ENCODE peak calls at places on chromosomes 3 and 15, in seven cellular contexts. One of them, this sample, is unnamed.

GRCh38 chr15:35603298-35603697 is 57.3 kb upstream of the DPH6 start:
- DNase-seq in GM23338: no peak
- DNase-seq in hepatocyte: no peak
- DNase-seq in PC-3: peak; percentile 65
- DNase-seq in HCT116: no peak
- DNase-seq in OCI-LY7: no peak
- DNase-seq in GM23248: peak; percentile 73
- DNase-seq in this sample: no peak

GRCh38 chr15:61115241-61115640 is 113.9 kb downstream of the RORA start:
- DNase-seq in GM23338: no peak
- DNase-seq in hepatocyte: no peak
- DNase-seq in PC-3: no peak
- DNase-seq in HCT116: no peak
- DNase-seq in OCI-LY7: no peak
- DNase-seq in GM23248: peak; percentile 71
- DNase-seq in this sample: no peak

GRCh38 chr3:114741066-114741465 is 406.0 kb downstream of the ZBTB20 start:
- DNase-seq in GM23338: no peak
- DNase-seq in hepatocyte: no peak
- DNase-seq in PC-3: no peak
- DNase-seq in HCT116: no peak
- DNase-seq in OCI-LY7: no peak
- DNase-seq in GM23248: peak; percentile 69
- DNase-seq in this sample: no peak

GRCh38 chr3:64238971-64239667 is 13.9 kb upstream of the PRICKLE2 start:
- DNase-seq in GM23338: peak; percentile 89
- DNase-seq in hepatocyte: peak; percentile 87
- DNase-seq in PC-3: peak; percentile 45
- DNase-seq in HCT116: no peak
- DNase-seq in OCI-LY7: no peak
- DNase-seq in GM23248: peak; percentile 96
- DNase-seq in this sample: peak; percentile 77

GRCh38 chr3:189735913-189736312 is 104.7 kb downstream of the TP63 start:
- DNase-seq in GM23338: no peak
- DNase-seq in hepatocyte: no peak
- DNase-seq in PC-3: no peak
- DNase-seq in HCT116: no peak
- DNase-seq in OCI-LY7: no peak
- DNase-seq in GM23248: no peak
- DNase-seq in this sample: no peak

GRCh38 chr15:67085237-67085817 is 19.9 kb downstream of the SMAD3 start:
- DNase-seq in GM23338: no peak
- DNase-seq in hepatocyte: no peak
- DNase-seq in PC-3: no peak
- DNase-seq in HCT116: no peak
- DNase-seq in OCI-LY7: peak; percentile 54
- DNase-seq in GM23248: peak; percentile 37
- DNase-seq in this sample: no peak

GRCh38 chr15:62545392-62546227 is 380.5 kb upstream of the C2CD4B start:
- DNase-seq in GM23338: no peak
- DNase-seq in hepatocyte: no peak
- DNase-seq in PC-3: peak; percentile 30
- DNase-seq in HCT116: no peak
- DNase-seq in OCI-LY7: no peak
- DNase-seq in GM23248: peak; percentile 58
- DNase-seq in this sample: no peak

GRCh38 chr15:50854594-50855490 is 53.6 kb upstream of the AP4E1 start:
- DNase-seq in GM23338: no peak
- DNase-seq in hepatocyte: peak; percentile 20
- DNase-seq in PC-3: no peak
- DNase-seq in HCT116: no peak
- DNase-seq in OCI-LY7: peak; percentile 65
- DNase-seq in GM23248: peak; percentile 40
- DNase-seq in this sample: no peak

GRCh38 chr3:113084777-113085176 is 94.0 kb downstream of the GTPBP8 start:
- DNase-seq in GM23338: no peak
- DNase-seq in hepatocyte: no peak
- DNase-seq in PC-3: peak; percentile 47
- DNase-seq in HCT116: no peak
- DNase-seq in OCI-LY7: no peak
- DNase-seq in GM23248: peak; percentile 41
- DNase-seq in this sample: no peak

GRCh38 chr3:164233951-164234350 is 844.3 kb downstream of the SI start:
- DNase-seq in GM23338: no peak
- DNase-seq in hepatocyte: peak; percentile 9
- DNase-seq in PC-3: no peak
- DNase-seq in HCT116: no peak
- DNase-seq in OCI-LY7: no peak
- DNase-seq in GM23248: no peak
- DNase-seq in this sample: no peak

GRCh38 chr3:115292131-115292530 is 145.0 kb upstream of the ZBTB20 start:
- DNase-seq in GM23338: no peak
- DNase-seq in hepatocyte: no peak
- DNase-seq in PC-3: no peak
- DNase-seq in HCT116: no peak
- DNase-seq in OCI-LY7: no peak
- DNase-seq in GM23248: no peak
- DNase-seq in this sample: no peak

GRCh38 chr15:69390575-69390974 is 23.6 kb upstream of the KIF23 start:
- DNase-seq in GM23338: no peak
- DNase-seq in hepatocyte: no peak
- DNase-seq in PC-3: peak; percentile 93
- DNase-seq in HCT116: no peak
- DNase-seq in OCI-LY7: no peak
- DNase-seq in GM23248: peak; percentile 94
- DNase-seq in this sample: no peak

GRCh38 chr3:61594978-61595687 is 33.8 kb downstream of the PTPRG start:
- DNase-seq in GM23338: no peak
- DNase-seq in hepatocyte: no peak
- DNase-seq in PC-3: no peak
- DNase-seq in HCT116: no peak
- DNase-seq in OCI-LY7: no peak
- DNase-seq in GM23248: peak; percentile 57
- DNase-seq in this sample: no peak

GRCh38 chr15:70530503-70530902 is 232.9 kb downstream of the UACA start:
- DNase-seq in GM23338: no peak
- DNase-seq in hepatocyte: no peak
- DNase-seq in PC-3: no peak
- DNase-seq in HCT116: no peak
- DNase-seq in OCI-LY7: no peak
- DNase-seq in GM23248: no peak
- DNase-seq in this sample: no peak

GRCh38 chr15:88029696-88030095 is 226.8 kb downstream of the NTRK3 start:
- DNase-seq in GM23338: no peak
- DNase-seq in hepatocyte: no peak
- DNase-seq in PC-3: no peak
- DNase-seq in HCT116: no peak
- DNase-seq in OCI-LY7: no peak
- DNase-seq in GM23248: peak; percentile 17
- DNase-seq in this sample: peak; percentile 67

GRCh38 chr3:72004749-72005292 is 219.9 kb upstream of the PROK2 start:
- DNase-seq in GM23338: no peak
- DNase-seq in hepatocyte: no peak
- DNase-seq in PC-3: no peak
- DNase-seq in HCT116: no peak
- DNase-seq in OCI-LY7: no peak
- DNase-seq in GM23248: peak; percentile 88
- DNase-seq in this sample: no peak

GRCh38 chr15:77021088-77021481 is 26.2 kb downstream of the PSTPIP1 start:
- DNase-seq in GM23338: no peak
- DNase-seq in hepatocyte: no peak
- DNase-seq in PC-3: no peak
- DNase-seq in HCT116: no peak
- DNase-seq in OCI-LY7: peak; percentile 13
- DNase-seq in GM23248: no peak
- DNase-seq in this sample: no peak

GRCh38 chr3:23304424-23304823 is 101.3 kb downstream of the UBE2E2 start:
- DNase-seq in GM23338: no peak
- DNase-seq in hepatocyte: no peak
- DNase-seq in PC-3: no peak
- DNase-seq in HCT116: no peak
- DNase-seq in OCI-LY7: no peak
- DNase-seq in GM23248: peak; percentile 36
- DNase-seq in this sample: no peak

GRCh38 chr15:46576611-46577010 is 941.8 kb downstream of the SQOR start:
- DNase-seq in GM23338: no peak
- DNase-seq in hepatocyte: peak; percentile 56
- DNase-seq in PC-3: peak; percentile 7
- DNase-seq in HCT116: no peak
- DNase-seq in OCI-LY7: no peak
- DNase-seq in GM23248: no peak
- DNase-seq in this sample: no peak

GRCh38 chr15:20341901-20342605 is 199.5 kb downstream of the GOLGA6L6 start:
- DNase-seq in GM23338: no peak
- DNase-seq in hepatocyte: peak; percentile 91
- DNase-seq in PC-3: peak; percentile 2
- DNase-seq in HCT116: no peak
- DNase-seq in OCI-LY7: no peak
- DNase-seq in GM23248: no peak
- DNase-seq in this sample: peak; percentile 45

GRCh38 chr3:31014317-31015040 is 120.0 kb upstream of the GADL1 start:
- DNase-seq in GM23338: no peak
- DNase-seq in hepatocyte: no peak
- DNase-seq in PC-3: peak; percentile 92
- DNase-seq in HCT116: no peak
- DNase-seq in OCI-LY7: no peak
- DNase-seq in GM23248: peak; percentile 78
- DNase-seq in this sample: no peak

GRCh38 chr3:11930084-11930483 is 74.1 kb upstream of the SYN2 start:
- DNase-seq in GM23338: no peak
- DNase-seq in hepatocyte: no peak
- DNase-seq in PC-3: no peak
- DNase-seq in HCT116: no peak
- DNase-seq in OCI-LY7: no peak
- DNase-seq in GM23248: no peak
- DNase-seq in this sample: no peak

GRCh38 chr15:90698629-90699028 is 18.5 kb upstream of the BLM start:
- DNase-seq in GM23338: no peak
- DNase-seq in hepatocyte: no peak
- DNase-seq in PC-3: no peak
- DNase-seq in HCT116: no peak
- DNase-seq in OCI-LY7: no peak
- DNase-seq in GM23248: no peak
- DNase-seq in this sample: no peak

GRCh38 chr3:50336452-50337174 is 4.0 kb downstream of the RASSF1 start:
- DNase-seq in GM23338: peak; percentile 41
- DNase-seq in hepatocyte: no peak
- DNase-seq in PC-3: peak; percentile 34
- DNase-seq in HCT116: no peak
- DNase-seq in OCI-LY7: no peak
- DNase-seq in GM23248: peak; percentile 76
- DNase-seq in this sample: peak; percentile 37

GRCh38 chr15:98311566-98312188 is 336.7 kb upstream of the IGF1R start:
- DNase-seq in GM23338: peak; percentile 86
- DNase-seq in hepatocyte: peak; percentile 86
- DNase-seq in PC-3: peak; percentile 86
- DNase-seq in HCT116: peak; percentile 48
- DNase-seq in OCI-LY7: peak; percentile 69
- DNase-seq in GM23248: peak; percentile 61
- DNase-seq in this sample: peak; percentile 77

GRCh38 chr3:172204716-172205115 is 165.3 kb downstream of the FNDC3B start:
- DNase-seq in GM23338: no peak
- DNase-seq in hepatocyte: no peak
- DNase-seq in PC-3: no peak
- DNase-seq in HCT116: no peak
- DNase-seq in OCI-LY7: no peak
- DNase-seq in GM23248: peak; percentile 37
- DNase-seq in this sample: no peak

GRCh38 chr15:27532358-27532757 is 561.4 kb downstream of the GABRG3 start:
- DNase-seq in GM23338: no peak
- DNase-seq in hepatocyte: no peak
- DNase-seq in PC-3: no peak
- DNase-seq in HCT116: no peak
- DNase-seq in OCI-LY7: no peak
- DNase-seq in GM23248: no peak
- DNase-seq in this sample: no peak

GRCh38 chr15:77411614-77411976 is 8.3 kb downstream of the PEAK1 start:
- DNase-seq in GM23338: no peak
- DNase-seq in hepatocyte: no peak
- DNase-seq in PC-3: no peak
- DNase-seq in HCT116: no peak
- DNase-seq in OCI-LY7: no peak
- DNase-seq in GM23248: no peak
- DNase-seq in this sample: no peak

GRCh38 chr3:172675371-172676193 is 35.3 kb downstream of the NCEH1 start:
- DNase-seq in GM23338: peak; percentile 80
- DNase-seq in hepatocyte: peak; percentile 72
- DNase-seq in PC-3: peak; percentile 88
- DNase-seq in HCT116: peak; percentile 26
- DNase-seq in OCI-LY7: peak; percentile 68
- DNase-seq in GM23248: peak; percentile 57
- DNase-seq in this sample: peak; percentile 59

GRCh38 chr15:33021806-33022389 is 172.6 kb downstream of the FMN1 start:
- DNase-seq in GM23338: peak; percentile 78
- DNase-seq in hepatocyte: peak; percentile 73
- DNase-seq in PC-3: peak; percentile 85
- DNase-seq in HCT116: peak; percentile 47
- DNase-seq in OCI-LY7: peak; percentile 49
- DNase-seq in GM23248: peak; percentile 79
- DNase-seq in this sample: peak; percentile 70
- H3K27ac ChIP-seq in GM23338: no peak overlapping the region
- H3K27ac ChIP-seq in hepatocyte: peak overlapping the region; percentile 3
- H3K27ac ChIP-seq in PC-3: peak overlapping the region; percentile 33
- H3K27ac ChIP-seq in HCT116: no peak overlapping the region
- H3K27ac ChIP-seq in OCI-LY7: no peak overlapping the region
- H3K27ac ChIP-seq in GM23248: peak overlapping the region; percentile 0
- H3K27ac ChIP-seq in this sample: no peak overlapping the region

GRCh38 chr15:95210436-95210981 is 979.1 kb downstream of the MCTP2 start:
- DNase-seq in GM23338: no peak
- DNase-seq in hepatocyte: no peak
- DNase-seq in PC-3: no peak
- DNase-seq in HCT116: no peak
- DNase-seq in OCI-LY7: no peak
- DNase-seq in GM23248: no peak
- DNase-seq in this sample: no peak
- TF ChIP-seq EZH2phosphoT487 in GM23338: no peak
- TF ChIP-seq EZH2phosphoT487 in hepatocyte: no peak
- TF ChIP-seq EZH2phosphoT487 in PC-3: no peak
- TF ChIP-seq EZH2phosphoT487 in HCT116: no peak
- TF ChIP-seq EZH2phosphoT487 in OCI-LY7: no peak
- TF ChIP-seq EZH2phosphoT487 in GM23248: no peak
- TF ChIP-seq EZH2phosphoT487 in this sample: no peak

DNA sequence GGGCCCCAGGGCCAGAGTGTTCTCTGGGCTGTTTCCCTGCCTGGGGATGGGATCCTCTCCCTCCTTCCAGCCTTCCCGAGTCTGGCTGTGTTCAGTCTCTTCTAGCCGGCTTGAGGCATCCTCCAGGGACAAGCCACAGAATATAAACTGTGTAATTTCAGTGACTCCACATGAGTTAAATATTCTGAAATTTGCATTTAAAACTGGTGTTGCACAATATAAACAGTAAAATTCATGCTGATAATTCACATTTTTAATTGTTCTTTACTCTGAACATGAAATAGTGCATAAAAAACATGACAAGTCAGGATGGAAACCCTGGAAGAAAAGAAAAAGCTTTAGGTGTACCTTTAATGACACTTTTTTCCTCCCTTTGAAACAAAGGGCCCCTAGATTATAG is 5.2 kb upstream of the TJP1 start:
- DNase-seq in GM23338: no peak
- DNase-seq in hepatocyte: no peak
- DNase-seq in PC-3: no peak
- DNase-seq in HCT116: no peak
- DNase-seq in OCI-LY7: no peak
- DNase-seq in GM23248: no peak
- DNase-seq in this sample: no peak
- H3K27ac ChIP-seq in GM23338: no peak overlapping the region
- H3K27ac ChIP-seq in hepatocyte: no peak overlapping the region
- H3K27ac ChIP-seq in PC-3: no peak overlapping the region
- H3K27ac ChIP-seq in HCT116: no peak overlapping the region
- H3K27ac ChIP-seq in OCI-LY7: no peak overlapping the region
- H3K27ac ChIP-seq in GM23248: no peak overlapping the region
- H3K27ac ChIP-seq in this sample: no peak overlapping the region

GRCh38 chr3:159919873-159920272 is 68.8 kb upstream of the IL12A start:
- DNase-seq in GM23338: no peak
- DNase-seq in hepatocyte: no peak
- DNase-seq in PC-3: peak; percentile 96
- DNase-seq in HCT116: no peak
- DNase-seq in OCI-LY7: no peak
- DNase-seq in GM23248: peak; percentile 79
- DNase-seq in this sample: no peak
- TF ChIP-seq EZH2phosphoT487 in GM23338: no peak
- TF ChIP-seq EZH2phosphoT487 in hepatocyte: no peak
- TF ChIP-seq EZH2phosphoT487 in PC-3: no peak
- TF ChIP-seq EZH2phosphoT487 in HCT116: no peak
- TF ChIP-seq EZH2phosphoT487 in OCI-LY7: no peak
- TF ChIP-seq EZH2phosphoT487 in GM23248: no peak
- TF ChIP-seq EZH2phosphoT487 in this sample: no peak